ENCODE peak calls at places on chromosomes 12 and 14, in eight cellular contexts. A is PC-3, D is upper lobe of left lung, S is OCI-LY7, L is tibial artery, W is AG04450, O is epithelial cell of esophagus, Y is adrenal gland. M is an unnamed sample.

GRCh38 chr14:63770187-63770807 is 42.4 kb upstream of the SGPP1 start:
- DNase-seq in L (peak), W (peak), A (peak), Y (peak), S (peak), D (no peak), O (peak), M (peak)

GRCh38 chr12:130879212-130879686 is 7.4 kb downstream of the RAN start:
- DNase-seq in A (no peak), D (peak), L (no peak), O (no peak), Y (no peak), W (no peak), S (peak), M (no peak)

GRCh38 chr14:94717808-94718207 is 52.1 kb downstream of the GSC start:
- DNase-seq in O (no peak), S (no peak), Y (no peak), D (no peak), W (no peak), L (no peak), A (no peak), M (no peak)

GRCh38 chr12:15268927-15269552 is 47.8 kb upstream of the RERG start:
- DNase-seq in A (peak), D (no peak), L (no peak), W (peak), S (peak), O (peak), Y (peak), M (peak)

GRCh38 chr12:82781288-82782078 is 94.8 kb downstream of the TMTC2 start:
- DNase-seq in W (no peak), O (no peak), S (no peak), Y (no peak), D (no peak), A (no peak), L (no peak), M (no peak)

GRCh38 chr12:119425623-119426022 is 91.1 kb downstream of the CCDC60 start:
- DNase-seq in A (no peak), D (no peak), S (no peak), W (no peak), Y (no peak), L (no peak), O (no peak), M (no peak)

GRCh38 chr14:39138450-39138849 is 24.3 kb downstream of the GEMIN2 start:
- DNase-seq in W (peak), S (no peak), D (no peak), L (no peak), A (no peak), Y (no peak), O (no peak), M (no peak)

GRCh38 chr12:6635856-6636521 is at the start of gene LPAR5:
- DNase-seq in Y (no peak), D (peak), A (peak), W (no peak), O (peak), L (peak), S (peak), M (peak)

GRCh38 chr12:3042394-3042793 is 34.8 kb upstream of the TSPAN9 start:
- DNase-seq in Y (no peak), O (no peak), W (no peak), L (no peak), A (no peak), D (no peak), S (peak), M (no peak)

GRCh38 chr12:28770329-28770728 is 378.7 kb upstream of the FAR2 start:
- DNase-seq in L (no peak), D (no peak), W (no peak), Y (no peak), A (peak), S (no peak), O (peak), M (no peak)

GRCh38 chr14:65104791-65105190 is 2.5 kb upstream of the MAX start:
- DNase-seq in D (no peak), W (no peak), Y (no peak), O (no peak), A (no peak), S (no peak), L (no peak), M (no peak)

GRCh38 chr12:108211161-108211560 is 82.1 kb downstream of the WSCD2 start:
- DNase-seq in O (no peak), L (no peak), A (no peak), Y (no peak), D (no peak), W (no peak), S (no peak), M (no peak)

GRCh38 chr12:124523071-124523470 is 44.3 kb downstream of the NCOR2 start:
- DNase-seq in D (no peak), S (no peak), A (no peak), O (peak), L (no peak), Y (no peak), W (no peak), M (peak)

GRCh38 chr12:111156304-111156703 is 212.6 kb downstream of the PHETA1 start:
- DNase-seq in W (no peak), L (no peak), Y (no peak), D (no peak), O (peak), S (no peak), A (peak), M (no peak)

GRCh38 chr12:11593013-11593412 is 56.5 kb upstream of the ETV6 start:
- DNase-seq in W (no peak), O (no peak), Y (no peak), L (no peak), A (no peak), S (no peak), D (no peak), M (no peak)

GRCh38 chr14:94346841-94347240 is 23.7 kb upstream of the SERPINA6 start:
- DNase-seq in S (no peak), L (no peak), A (no peak), W (no peak), D (no peak), Y (no peak), O (no peak), M (no peak)

GRCh38 chr12:114721266-114721665 is 37.3 kb upstream of the TBX3 start:
- DNase-seq in L (no peak), S (no peak), D (no peak), A (no peak), Y (no peak), W (no peak), O (no peak), M (no peak)

DNA sequence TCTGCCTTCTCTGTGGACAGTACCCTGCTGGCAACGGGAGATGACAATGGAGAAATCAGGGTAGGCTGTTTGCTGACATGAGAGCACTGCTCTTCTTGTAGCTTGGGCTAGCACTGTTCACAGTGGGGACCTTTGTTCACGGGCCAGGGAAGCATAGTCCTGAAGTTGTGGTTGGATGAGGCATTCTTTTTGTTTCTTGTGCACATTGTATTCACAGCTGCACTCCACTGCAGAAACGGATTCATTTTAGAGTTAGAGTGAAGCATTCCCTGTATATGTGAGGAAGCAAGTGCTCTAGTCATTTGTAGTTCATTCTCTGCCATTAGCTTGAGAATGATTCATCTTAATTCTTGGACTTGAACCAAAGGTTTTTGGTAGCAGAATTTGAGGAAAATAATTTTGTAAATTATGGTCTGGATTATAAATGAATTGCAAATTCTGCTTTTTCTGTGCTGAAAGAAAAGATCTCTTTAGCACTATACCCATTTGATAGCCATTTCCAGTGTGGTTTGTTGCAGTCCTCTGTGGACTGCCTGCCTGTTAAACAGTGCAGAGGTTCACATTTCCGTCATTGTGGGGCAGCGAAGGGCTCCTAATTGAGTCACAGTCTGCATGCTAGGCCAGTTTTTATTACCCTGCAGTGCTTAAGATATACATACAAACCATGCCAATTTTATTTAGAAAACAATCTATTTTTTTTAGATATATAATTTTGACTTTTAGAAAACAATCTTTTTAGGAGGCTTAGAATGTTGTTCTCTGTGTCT is 80.6 kb downstream of the APAF1 start:
- DNase-seq in O (peak), A (peak), L (no peak), Y (peak), S (peak), W (peak), D (no peak), M (peak)
- TF ChIP-seq CTCF in O (peak), A (peak), L (peak), Y (peak), S (peak), W (peak), D (no peak), M (peak)

GRCh38 chr12:132342322-132342721 is 12.9 kb upstream of the GALNT9 start:
- DNase-seq in D (peak), W (no peak), Y (no peak), S (no peak), L (no peak), A (peak), O (no peak), M (peak)
- TF ChIP-seq CTCF in D (no peak), W (no peak), Y (no peak), S (no peak), L (no peak), A (peak), O (no peak), M (peak)

DNA sequence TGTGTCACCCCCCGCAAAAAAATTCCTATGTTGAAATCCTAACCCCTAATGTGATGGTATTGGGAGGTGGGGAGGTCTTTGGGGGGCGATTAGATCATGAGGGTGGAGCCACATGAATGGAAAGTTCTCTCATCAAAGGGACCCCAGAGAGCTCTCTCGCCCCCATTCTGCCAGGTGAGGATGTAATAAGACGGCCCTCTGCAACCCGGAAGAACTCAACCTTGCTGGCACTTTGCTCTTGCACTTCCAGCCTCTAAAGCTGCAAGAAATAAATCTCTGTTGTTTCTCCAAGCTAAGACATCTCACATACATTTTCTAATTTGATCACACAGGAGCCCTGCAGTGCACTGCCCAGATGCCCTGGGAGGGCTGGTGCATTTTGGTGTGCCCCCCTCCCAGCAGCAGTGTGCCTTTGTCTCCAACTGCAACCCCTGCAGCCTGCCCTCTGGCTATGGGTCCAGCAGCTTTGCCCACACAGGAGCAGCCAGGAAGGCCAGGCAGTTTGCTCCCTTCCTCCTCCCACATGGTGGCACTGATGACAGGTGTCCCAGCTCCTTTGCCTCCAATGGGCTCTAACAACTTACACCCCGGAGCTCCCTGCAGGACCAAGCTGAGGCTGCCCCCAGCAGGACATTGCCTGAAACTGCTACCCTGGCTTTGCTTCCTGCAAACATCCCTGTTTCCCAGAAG is 59.3 kb downstream of the C14orf132 start:
- DNase-seq in O (peak), Y (no peak), W (peak), S (peak), L (peak), D (no peak), A (peak), M (peak)
- TF ChIP-seq CTCF in O (peak), Y (peak), W (peak), S (peak), L (peak), D (peak), A (peak), M (peak)

GRCh38 chr14:57189070-57189469 is 79.6 kb downstream of the EXOC5 start:
- DNase-seq in A (peak), Y (no peak), W (no peak), S (no peak), O (peak), L (no peak), D (no peak), M (no peak)
- TF ChIP-seq CTCF in A (peak), Y (no peak), W (no peak), S (no peak), O (peak), L (no peak), D (no peak), M (no peak)

GRCh38 chr12:96399919-96400630 is at the start of gene CDK17:
- DNase-seq in A (peak), Y (peak), O (peak), L (peak), W (peak), S (peak), D (peak), M (peak)
- TF ChIP-seq CTCF in A (peak), Y (peak), O (no peak), L (no peak), W (peak), S (no peak), D (peak), M (no peak)

DNA sequence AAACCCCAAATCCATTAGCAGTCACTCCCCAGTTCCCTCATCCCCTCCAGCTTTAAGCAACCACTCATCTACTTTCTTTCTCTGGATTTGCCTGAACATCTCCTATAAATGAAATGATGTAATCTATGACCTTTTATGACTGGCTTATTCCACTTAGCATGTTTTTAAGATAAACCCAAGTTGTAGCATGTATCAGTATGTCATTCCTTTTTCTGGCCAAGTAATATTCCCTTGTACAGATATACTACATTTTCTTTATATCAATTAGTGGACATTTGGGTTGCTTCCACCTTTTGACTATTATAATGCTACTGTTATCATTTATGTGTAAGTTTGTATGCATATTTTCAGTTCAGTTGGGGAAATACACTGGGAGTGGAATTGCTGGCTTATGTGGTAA is 83.4 kb downstream of the TESC start:
- DNase-seq in D (no peak), O (no peak), A (no peak), S (no peak), W (no peak), L (no peak), Y (no peak), M (no peak)
- TF ChIP-seq CTCF in D (no peak), O (no peak), A (no peak), S (no peak), W (no peak), L (no peak), Y (no peak), M (no peak)

DNA sequence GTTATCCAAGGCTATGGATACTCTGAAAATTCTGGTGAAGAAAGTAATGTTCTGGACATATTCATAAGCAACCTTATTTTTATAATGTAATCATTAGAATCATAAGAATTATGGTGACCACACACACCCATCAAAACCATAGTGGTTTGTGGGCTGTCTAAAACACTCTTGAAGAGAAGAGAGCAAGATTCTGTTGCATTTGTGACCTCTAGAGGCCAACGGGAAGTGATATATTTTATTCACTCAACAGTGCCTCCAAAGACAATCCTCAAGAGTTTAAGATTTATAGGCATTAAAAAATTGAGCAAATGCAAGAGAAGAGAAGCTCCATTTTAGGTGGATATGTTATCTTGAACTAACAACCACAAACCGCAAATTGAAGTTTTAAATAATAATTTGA is 68.5 kb upstream of the LGR5 start:
- DNase-seq in A (peak), S (no peak), W (no peak), D (no peak), Y (no peak), L (no peak), O (no peak), M (no peak)
- TF ChIP-seq CTCF in A (peak), S (peak), W (no peak), D (no peak), Y (peak), L (no peak), O (no peak), M (no peak)